ENCODE peak calls at places on chromosomes 5 and 9, in nine cellular contexts. E is vagina, K is body of pancreas, X is thyroid gland, M is tibial nerve, C is esophagus squamous epithelium, L is heart left ventricle, Q is Peyer's patch, P is ovary. B is an unnamed sample.
A peak's percentile ranks its signal among the peaks of the same experiment; 100 is the strongest.

GRCh38 chr5:172881691-172882370 is 47.8 kb downstream of the ERGIC1 start:
- DNase-seq in L (peak; percentile 48), C (no peak), E (no peak), X (no peak), K (no peak), P (no peak), M (no peak), Q (no peak), B (no peak)

GRCh38 chr9:134602547-134603362 is 38.8 kb upstream of the COL5A1 start:
- DNase-seq in X (peak; percentile 17), L (peak; percentile 82), Q (no peak), P (peak; percentile 54), E (peak; percentile 89), M (no peak), K (peak; percentile 26), C (no peak), B (peak; percentile 13)

GRCh38 chr5:90570034-90570433 is 11.4 kb downstream of the ADGRV1 start:
- DNase-seq in P (no peak), M (no peak), X (no peak), K (no peak), C (no peak), Q (no peak), E (no peak), L (no peak), B (no peak)

GRCh38 chr9:136259517-136259813 is 13.9 kb upstream of the QSOX2 start:
- DNase-seq in Q (no peak), K (no peak), M (no peak), L (no peak), X (no peak), P (no peak), E (no peak), C (no peak), B (no peak)

GRCh38 chr5:15446552-15446951 is 53.4 kb upstream of the FBXL7 start:
- DNase-seq in K (no peak), P (no peak), E (no peak), C (no peak), M (no peak), Q (no peak), L (no peak), X (no peak), B (no peak)

GRCh38 chr9:134189475-134190231 is 25.3 kb upstream of the RNU6ATAC start:
- DNase-seq in P (peak; percentile 48), Q (peak; percentile 34), L (peak; percentile 40), E (no peak), C (no peak), X (peak; percentile 3), K (no peak), M (peak; percentile 8), B (no peak)

GRCh38 chr5:138491284-138491648 is 26.0 kb downstream of the EGR1 start:
- DNase-seq in P (no peak), C (no peak), E (no peak), Q (no peak), M (no peak), K (no peak), L (no peak), X (no peak), B (no peak)

GRCh38 chr5:2066373-2066772 is 183.6 kb upstream of the IRX4 start:
- DNase-seq in E (no peak), M (no peak), K (no peak), P (no peak), X (no peak), L (no peak), Q (no peak), C (no peak), B (no peak)

GRCh38 chr5:134090482-134090881 is 24.0 kb upstream of the TCF7 start:
- DNase-seq in X (no peak), E (no peak), C (no peak), M (no peak), P (no peak), Q (no peak), L (no peak), K (no peak), B (no peak)

GRCh38 chr5:120749737-120750136 is 285.6 kb downstream of the PRR16 start:
- DNase-seq in Q (no peak), X (no peak), C (no peak), K (no peak), M (no peak), P (no peak), L (no peak), E (no peak), B (no peak)

GRCh38 chr5:172283862-172284274 is 304 bp upstream of the UBTD2 start:
- DNase-seq in P (peak; percentile 89), L (peak; percentile 89), C (no peak), X (peak; percentile 82), K (peak; percentile 86), M (peak; percentile 70), E (no peak), Q (peak; percentile 91), B (peak; percentile 90)

GRCh38 chr9:136247947-136248637 is 2.5 kb upstream of the QSOX2 start:
- DNase-seq in K (no peak), M (no peak), P (no peak), E (no peak), C (no peak), X (no peak), L (no peak), Q (no peak), B (no peak)

GRCh38 chr5:74122979-74123575 is 497.1 kb downstream of the ARHGEF28 start:
- DNase-seq in P (no peak), L (no peak), M (no peak), E (no peak), X (peak; percentile 36), K (no peak), Q (no peak), C (no peak), B (no peak)

GRCh38 chr5:60295423-60295822 is 401.9 kb upstream of the PDE4D start:
- DNase-seq in Q (no peak), L (no peak), E (no peak), C (no peak), X (peak; percentile 25), K (peak; percentile 54), M (no peak), P (no peak), B (peak; percentile 42)

GRCh38 chr5:3393122-3393963 is 202.3 kb upstream of the IRX1 start:
- DNase-seq in P (no peak), Q (no peak), X (no peak), E (peak; percentile 71), C (no peak), L (no peak), K (no peak), M (no peak), B (no peak)

GRCh38 chr5:93789173-93790070 is 48.0 kb upstream of the POU5F2 start:
- DNase-seq in K (no peak), Q (no peak), L (no peak), X (no peak), E (no peak), P (no peak), M (no peak), C (no peak), B (no peak)

GRCh38 chr5:149781612-149782011 is 51.5 kb downstream of the PPARGC1B start:
- DNase-seq in E (no peak), Q (no peak), K (no peak), P (no peak), L (no peak), X (no peak), C (no peak), M (no peak), B (no peak)
- H3K27ac ChIP-seq in E (no peak overlapping the region), Q (no peak overlapping the region), K (no peak overlapping the region), P (no peak overlapping the region), L (peak overlapping the region; percentile 89), X (no peak overlapping the region), C (peak overlapping the region; percentile 9), M (no peak overlapping the region), B (no peak overlapping the region)

GRCh38 chr5:132389051-132389331 is 19.5 kb downstream of the SLC22A5 start:
- DNase-seq in P (no peak), E (no peak), Q (no peak), X (no peak), L (no peak), K (no peak), M (no peak), C (no peak), B (no peak)

GRCh38 chr5:132386644-132387286 is 17.3 kb downstream of the SLC22A5 start:
- DNase-seq in L (peak; percentile 71), Q (peak; percentile 82), C (no peak), X (peak; percentile 67), M (peak; percentile 47), K (peak; percentile 63), E (peak; percentile 93), P (peak; percentile 82), B (peak; percentile 81)

GRCh38 chr5:132389453-132390286 is 20.2 kb downstream of the SLC22A5 start:
- DNase-seq in Q (no peak), P (peak; percentile 76), K (no peak), X (peak; percentile 69), E (peak; percentile 99), C (no peak), L (peak; percentile 78), M (no peak), B (no peak)

GRCh38 chr5:132387649-132388117 is 18.2 kb downstream of the SLC22A5 start:
- DNase-seq in Q (peak; percentile 61), X (peak; percentile 52), M (no peak), P (peak; percentile 81), C (no peak), L (peak; percentile 69), E (peak; percentile 95), K (peak; percentile 50), B (peak; percentile 33)

DNA sequence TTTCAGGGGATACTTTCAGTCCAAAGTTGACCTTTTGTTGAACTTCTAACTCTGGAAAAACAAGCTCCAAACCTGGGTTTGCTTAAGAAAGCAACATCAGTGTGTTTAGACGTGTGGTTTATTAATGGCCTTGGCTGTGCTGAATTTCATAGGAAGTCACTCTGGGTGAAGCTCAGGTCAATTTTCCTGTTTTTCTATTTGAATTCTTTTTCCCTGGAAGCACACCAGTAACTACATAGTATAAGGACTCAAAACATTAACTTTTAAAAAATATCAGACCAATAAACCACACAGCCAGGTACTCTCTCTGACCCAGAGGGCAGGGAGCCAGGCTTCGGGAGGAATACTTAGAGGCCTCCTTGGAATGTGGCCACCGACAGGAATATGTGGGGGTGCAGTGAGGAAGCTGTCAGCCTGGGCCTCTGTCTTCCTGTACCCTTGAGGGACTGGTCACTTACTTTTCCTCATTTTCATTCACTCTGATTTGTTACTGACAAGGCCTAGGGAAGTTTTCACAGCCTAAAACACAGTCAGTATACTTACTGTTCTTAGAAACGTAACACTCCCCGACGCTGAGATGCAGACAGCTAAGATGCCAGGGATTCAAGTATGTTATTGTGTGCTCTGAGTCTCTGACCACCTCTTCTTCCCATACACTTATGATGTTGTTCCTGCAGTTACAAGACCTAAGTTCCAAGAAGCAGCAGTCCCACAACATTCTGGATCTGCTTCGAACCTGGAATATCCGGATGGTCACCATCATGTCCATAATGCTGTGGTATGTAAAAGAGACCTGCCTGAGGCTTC is 18.9 kb downstream of the SLC22A5 start:
- DNase-seq in E (peak; percentile 87), X (peak; percentile 77), K (no peak), L (no peak), C (no peak), M (no peak), P (peak; percentile 71), Q (no peak), B (peak; percentile 26)
- H3K4me1 ChIP-seq in E (peaks cover 59% of the 10 kb centered on the region), X (peaks cover 59% of the 10 kb centered on the region), K (peaks cover 39% of the 10 kb centered on the region), L (no peaks in the 10 kb centered on the region), C (peaks cover 44% of the 10 kb centered on the region), M (peaks cover 34% of the 10 kb centered on the region), P (peaks cover 26% of the 10 kb centered on the region), Q (peaks cover 12% of the 10 kb centered on the region), B (peaks cover 30% of the 10 kb centered on the region)

GRCh38 chr5:420632-421286 is 22.2 kb upstream of the EXOC3 start:
- DNase-seq in P (no peak), M (no peak), L (no peak), E (no peak), C (no peak), K (no peak), X (no peak), Q (peak; percentile 46), B (peak; percentile 58)
- TF ChIP-seq POLR2A in P (no peak), M (no peak), L (no peak), E (no peak), C (no peak), K (no peak), X (no peak), Q (no peak), B (no peak)

GRCh38 chr9:110615526-110615925 is 36.0 kb upstream of the SVEP1 start:
- DNase-seq in P (no peak), M (no peak), L (no peak), X (no peak), Q (no peak), E (no peak), C (no peak), K (no peak), B (no peak)
- H3K27ac ChIP-seq in P (no peak overlapping the region), M (no peak overlapping the region), L (no peak overlapping the region), X (no peak overlapping the region), Q (no peak overlapping the region), E (no peak overlapping the region), C (no peak overlapping the region), K (no peak overlapping the region), B (no peak overlapping the region)

B was measured in testis.